ENCODE peak calls at places on chromosomes 5 and 9, in six cellular contexts. W is COR-L47; X is fibroblast of villous mesenchyme; H is head of caudate nucleus; A is activated T-cell treated with anti-CD3 and anti-CD28 coated beads, Interleukin-2, amount 50 U/mL, for 24 hours; V is IMR-90. M is an unnamed sample.

GRCh38 chr9:130981761-130982147 is 27.2 kb upstream of the LAMC3 start:
- DNase-seq in W (no peak), X (no peak), H (no peak), A (no peak), V (no peak), M (no peak)

GRCh38 chr9:4573634-4574391 is 83.5 kb downstream of the SLC1A1 start:
- DNase-seq in W (peak; percentile 57), X (no peak), H (no peak), A (no peak), V (no peak), M (no peak)

GRCh38 chr9:96087669-96088299 is 212.3 kb downstream of the ERCC6L2 start:
- DNase-seq in W (peak; percentile 65), X (no peak), H (no peak), A (no peak), V (no peak), M (no peak)

GRCh38 chr5:2739360-2740050 is 12.0 kb downstream of the IRX2 start:
- DNase-seq in W (no peak), X (no peak), H (no peak), A (no peak), V (no peak), M (no peak)

GRCh38 chr9:71487046-71487445 is 281.3 kb downstream of the CEMIP2 start:
- DNase-seq in W (no peak), X (peak; percentile 11), H (no peak), A (no peak), V (no peak), M (peak; percentile 59)

GRCh38 chr9:115944166-115944948 is 209.2 kb upstream of the PAPPA start:
- DNase-seq in W (no peak), X (peak; percentile 100), H (no peak), A (no peak), V (peak; percentile 100), M (peak; percentile 100)

GRCh38 chr9:137456061-137456863 is 2.9 kb downstream of the NSMF start:
- DNase-seq in W (no peak), X (no peak), H (no peak), A (no peak), V (peak; percentile 28), M (peak; percentile 45)

GRCh38 chr5:17056056-17056690 is 120.1 kb upstream of the MYO10 start:
- DNase-seq in W (no peak), X (no peak), H (no peak), A (no peak), V (no peak), M (peak; percentile 28)

GRCh38 chr9:88221110-88221509 is 82.8 kb upstream of the SPATA31C2 start:
- DNase-seq in W (no peak), X (no peak), H (peak; percentile 20), A (no peak), V (no peak), M (no peak)

GRCh38 chr5:83891261-83891660 is 170.6 kb upstream of the HAPLN1 start:
- DNase-seq in W (no peak), X (no peak), H (no peak), A (no peak), V (peak; percentile 45), M (no peak)

GRCh38 chr9:98375138-98375726 is 119.8 kb upstream of the TBC1D2 start:
- DNase-seq in W (no peak), X (peak; percentile 65), H (no peak), A (no peak), V (peak; percentile 93), M (peak; percentile 86)

GRCh38 chr5:98713027-98713426 is 60.4 kb upstream of the RGMB start:
- DNase-seq in W (no peak), X (peak; percentile 28), H (no peak), A (no peak), V (peak; percentile 77), M (no peak)

GRCh38 chr5:60883229-60883628 is 39.2 kb upstream of the ELOVL7 start:
- DNase-seq in W (no peak), X (peak; percentile 4), H (no peak), A (no peak), V (no peak), M (peak; percentile 25)

GRCh38 chr9:31719262-31719661 is 665.2 kb upstream of the ACO1 start:
- DNase-seq in W (no peak), X (no peak), H (no peak), A (no peak), V (no peak), M (no peak)

GRCh38 chr9:5671711-5672353 is 42.9 kb downstream of the RIC1 start:
- DNase-seq in W (no peak), X (peak; percentile 41), H (no peak), A (no peak), V (no peak), M (no peak)

GRCh38 chr9:104882574-104882973 is 45.4 kb downstream of the ABCA1 start:
- DNase-seq in W (no peak), X (no peak), H (no peak), A (no peak), V (no peak), M (no peak)

GRCh38 chr9:106403081-106403480 is 459.9 kb upstream of the ZNF462 start:
- DNase-seq in W (no peak), X (peak; percentile 3), H (no peak), A (no peak), V (no peak), M (no peak)

GRCh38 chr5:173283318-173284288 is 44.6 kb downstream of the STC2 start:
- DNase-seq in W (peak; percentile 92), X (peak; percentile 49), H (peak; percentile 74), A (peak; percentile 83), V (peak; percentile 49), M (peak; percentile 49)

GRCh38 chr9:114691046-114691955 is 9.3 kb upstream of the TEX48 start:
- DNase-seq in W (no peak), X (peak; percentile 70), H (no peak), A (peak; percentile 77), V (peak; percentile 91), M (peak; percentile 90)

GRCh38 chr5:77935516-77936364 is 159.6 kb upstream of the TBCA start:
- DNase-seq in W (no peak), X (no peak), H (no peak), A (no peak), V (no peak), M (peak; percentile 11)